ENCODE peak calls at places on chromosomes 1 and 21, in seven cellular contexts. One of them, this sample, is unnamed.
A peak's percentile ranks its signal among the peaks of the same experiment; 100 is the strongest.

GRCh38 chr1:55580845-55581332 is 365.7 kb upstream of the USP24 start:
- ATAC-seq in omental fat pad: peak; percentile 63
- ATAC-seq in CD4-positive, alpha-beta T cell: no peak
- ATAC-seq in activated T-cell treated with anti-CD3 and anti-CD28 coated beads, Interleukin-2, amount 50 U/mL, for 72 hours: no peak
- ATAC-seq in Right ventricle myocardium inferior: peak; percentile 86
- ATAC-seq in RWPE2: peak; percentile 95
- ATAC-seq in activated CD8-positive, alpha-beta T cell treated with anti-CD3 and anti-CD28 coated beads for 36 hours: no peak
- ATAC-seq in this sample: peak; percentile 87

GRCh38 chr1:168861421-168862023 is 132.5 kb upstream of the DPT start:
- ATAC-seq in omental fat pad: no peak
- ATAC-seq in CD4-positive, alpha-beta T cell: no peak
- ATAC-seq in activated T-cell treated with anti-CD3 and anti-CD28 coated beads, Interleukin-2, amount 50 U/mL, for 72 hours: no peak
- ATAC-seq in Right ventricle myocardium inferior: no peak
- ATAC-seq in RWPE2: no peak
- ATAC-seq in activated CD8-positive, alpha-beta T cell treated with anti-CD3 and anti-CD28 coated beads for 36 hours: no peak
- ATAC-seq in this sample: no peak

GRCh38 chr1:52164604-52165003 is 22.7 kb downstream of the ZFYVE9 start:
- ATAC-seq in omental fat pad: no peak
- ATAC-seq in CD4-positive, alpha-beta T cell: no peak
- ATAC-seq in activated T-cell treated with anti-CD3 and anti-CD28 coated beads, Interleukin-2, amount 50 U/mL, for 72 hours: no peak
- ATAC-seq in Right ventricle myocardium inferior: no peak
- ATAC-seq in RWPE2: no peak
- ATAC-seq in activated CD8-positive, alpha-beta T cell treated with anti-CD3 and anti-CD28 coated beads for 36 hours: no peak
- ATAC-seq in this sample: no peak

GRCh38 chr21:27507695-27508094 is 540.8 kb upstream of the ADAMTS5 start:
- ATAC-seq in omental fat pad: no peak
- ATAC-seq in CD4-positive, alpha-beta T cell: no peak
- ATAC-seq in activated T-cell treated with anti-CD3 and anti-CD28 coated beads, Interleukin-2, amount 50 U/mL, for 72 hours: no peak
- ATAC-seq in Right ventricle myocardium inferior: no peak
- ATAC-seq in RWPE2: no peak
- ATAC-seq in activated CD8-positive, alpha-beta T cell treated with anti-CD3 and anti-CD28 coated beads for 36 hours: no peak
- ATAC-seq in this sample: no peak

GRCh38 chr1:230073371-230074035 is 6.5 kb downstream of the GALNT2 start:
- ATAC-seq in omental fat pad: no peak
- ATAC-seq in CD4-positive, alpha-beta T cell: no peak
- ATAC-seq in activated T-cell treated with anti-CD3 and anti-CD28 coated beads, Interleukin-2, amount 50 U/mL, for 72 hours: peak; percentile 59
- ATAC-seq in Right ventricle myocardium inferior: no peak
- ATAC-seq in RWPE2: peak; percentile 75
- ATAC-seq in activated CD8-positive, alpha-beta T cell treated with anti-CD3 and anti-CD28 coated beads for 36 hours: peak; percentile 9
- ATAC-seq in this sample: no peak

GRCh38 chr1:158972841-158973240 is 36.9 kb upstream of the IFI16 start:
- ATAC-seq in omental fat pad: no peak
- ATAC-seq in CD4-positive, alpha-beta T cell: no peak
- ATAC-seq in activated T-cell treated with anti-CD3 and anti-CD28 coated beads, Interleukin-2, amount 50 U/mL, for 72 hours: no peak
- ATAC-seq in Right ventricle myocardium inferior: no peak
- ATAC-seq in RWPE2: peak; percentile 37
- ATAC-seq in activated CD8-positive, alpha-beta T cell treated with anti-CD3 and anti-CD28 coated beads for 36 hours: no peak
- ATAC-seq in this sample: no peak

GRCh38 chr1:208029381-208030319 is 118.7 kb upstream of the CD34 start:
- ATAC-seq in omental fat pad: peak; percentile 76
- ATAC-seq in CD4-positive, alpha-beta T cell: no peak
- ATAC-seq in activated T-cell treated with anti-CD3 and anti-CD28 coated beads, Interleukin-2, amount 50 U/mL, for 72 hours: no peak
- ATAC-seq in Right ventricle myocardium inferior: peak; percentile 72
- ATAC-seq in RWPE2: no peak
- ATAC-seq in activated CD8-positive, alpha-beta T cell treated with anti-CD3 and anti-CD28 coated beads for 36 hours: no peak
- ATAC-seq in this sample: peak; percentile 55

GRCh38 chr1:186044079-186044685 is 310.0 kb downstream of the HMCN1 start:
- ATAC-seq in omental fat pad: no peak
- ATAC-seq in CD4-positive, alpha-beta T cell: no peak
- ATAC-seq in activated T-cell treated with anti-CD3 and anti-CD28 coated beads, Interleukin-2, amount 50 U/mL, for 72 hours: no peak
- ATAC-seq in Right ventricle myocardium inferior: no peak
- ATAC-seq in RWPE2: no peak
- ATAC-seq in activated CD8-positive, alpha-beta T cell treated with anti-CD3 and anti-CD28 coated beads for 36 hours: no peak
- ATAC-seq in this sample: no peak

GRCh38 chr21:31725202-31725840 is 6.6 kb downstream of the SCAF4 start:
- ATAC-seq in omental fat pad: no peak
- ATAC-seq in CD4-positive, alpha-beta T cell: no peak
- ATAC-seq in activated T-cell treated with anti-CD3 and anti-CD28 coated beads, Interleukin-2, amount 50 U/mL, for 72 hours: peak; percentile 92
- ATAC-seq in Right ventricle myocardium inferior: no peak
- ATAC-seq in RWPE2: no peak
- ATAC-seq in activated CD8-positive, alpha-beta T cell treated with anti-CD3 and anti-CD28 coated beads for 36 hours: peak; percentile 88
- ATAC-seq in this sample: no peak